ENCODE peak calls at places on chromosomes 12 and 14, in four cellular contexts. One of them, this sample, is unnamed.
A peak's percentile ranks its signal among the peaks of the same experiment; 100 is the strongest.

GRCh38 chr14:99393059-99393655 is 87.5 kb downstream of the SETD3 start:
- DNase-seq in HepG2: peak; percentile 23
- DNase-seq in K562: peak; percentile 56
- DNase-seq in GM12878: no peak
- DNase-seq in this sample: peak; percentile 68

GRCh38 chr12:113048716-113049127 is 7.8 kb upstream of the DTX1 start:
- DNase-seq in HepG2: peak; percentile 40
- DNase-seq in K562: peak; percentile 74
- DNase-seq in GM12878: no peak
- DNase-seq in this sample: peak; percentile 78

GRCh38 chr14:35121026-35121886 is 534 bp downstream of the PPP2R3C start:
- DNase-seq in HepG2: no peak
- DNase-seq in K562: peak; percentile 45
- DNase-seq in GM12878: no peak
- DNase-seq in this sample: no peak

GRCh38 chr14:80784824-80785223 is 156.7 kb downstream of the CEP128 start:
- DNase-seq in HepG2: no peak
- DNase-seq in K562: no peak
- DNase-seq in GM12878: no peak
- DNase-seq in this sample: no peak

GRCh38 chr14:72463291-72463866 is 430.5 kb downstream of the DPF3 start:
- DNase-seq in HepG2: no peak
- DNase-seq in K562: no peak
- DNase-seq in GM12878: no peak
- DNase-seq in this sample: no peak

GRCh38 chr14:102015045-102015685 is 50.8 kb downstream of the DYNC1H1 start:
- DNase-seq in HepG2: no peak
- DNase-seq in K562: no peak
- DNase-seq in GM12878: no peak
- DNase-seq in this sample: no peak

GRCh38 chr14:50619569-50620141 is 48.5 kb downstream of the SAV1 start:
- DNase-seq in HepG2: peak; percentile 38
- DNase-seq in K562: peak; percentile 31
- DNase-seq in GM12878: peak; percentile 21
- DNase-seq in this sample: peak; percentile 44

GRCh38 chr14:82385043-82385442 is 851.4 kb upstream of the SEL1L start:
- DNase-seq in HepG2: no peak
- DNase-seq in K562: no peak
- DNase-seq in GM12878: no peak
- DNase-seq in this sample: no peak

GRCh38 chr12:93689076-93689834 is 12.1 kb downstream of the CRADD start:
- DNase-seq in HepG2: no peak
- DNase-seq in K562: peak; percentile 49
- DNase-seq in GM12878: no peak
- DNase-seq in this sample: no peak

GRCh38 chr14:71948101-71948500 is 15.9 kb downstream of the RGS6 start:
- DNase-seq in HepG2: no peak
- DNase-seq in K562: no peak
- DNase-seq in GM12878: no peak
- DNase-seq in this sample: no peak

GRCh38 chr14:21686468-21686867 is 12.8 kb upstream of the OR4E1 start:
- DNase-seq in HepG2: no peak
- DNase-seq in K562: no peak
- DNase-seq in GM12878: no peak
- DNase-seq in this sample: no peak

GRCh38 chr12:102567031-102567985 is 86.9 kb upstream of the IGF1 start:
- DNase-seq in HepG2: no peak
- DNase-seq in K562: no peak
- DNase-seq in GM12878: no peak
- DNase-seq in this sample: no peak

GRCh38 chr12:15550778-15551177 is 228.5 kb downstream of the PTPRO start:
- DNase-seq in HepG2: no peak
- DNase-seq in K562: no peak
- DNase-seq in GM12878: no peak
- DNase-seq in this sample: no peak

GRCh38 chr12:49762468-49762847 is 21.1 kb downstream of the TMBIM6 start:
- DNase-seq in HepG2: no peak
- DNase-seq in K562: no peak
- DNase-seq in GM12878: no peak
- DNase-seq in this sample: no peak

GRCh38 chr12:105083551-105084105 is 630 bp downstream of the ALDH1L2 start:
- DNase-seq in HepG2: no peak
- DNase-seq in K562: peak; percentile 63
- DNase-seq in GM12878: no peak
- DNase-seq in this sample: peak; percentile 34

GRCh38 chr12:64825143-64826011 is 930 bp downstream of the TBC1D30 start:
- DNase-seq in HepG2: no peak
- DNase-seq in K562: no peak
- DNase-seq in GM12878: no peak
- DNase-seq in this sample: no peak

GRCh38 chr12:69987453-69988102 is 162.6 kb downstream of the MYRFL start:
- DNase-seq in HepG2: peak; percentile 24
- DNase-seq in K562: no peak
- DNase-seq in GM12878: no peak
- DNase-seq in this sample: no peak

GRCh38 chr12:132517740-132518100 is 27.8 kb downstream of the FBRSL1 start:
- DNase-seq in HepG2: no peak
- DNase-seq in K562: no peak
- DNase-seq in GM12878: no peak
- DNase-seq in this sample: no peak

GRCh38 chr14:100042328-100042727 is 22.9 kb upstream of the EVL start:
- DNase-seq in HepG2: no peak
- DNase-seq in K562: no peak
- DNase-seq in GM12878: no peak
- DNase-seq in this sample: no peak

GRCh38 chr12:70660620-70661219 is 23.5 kb upstream of the PTPRB start:
- DNase-seq in HepG2: no peak
- DNase-seq in K562: peak; percentile 95
- DNase-seq in GM12878: no peak
- DNase-seq in this sample: no peak

GRCh38 chr12:15664491-15664890 is 124.7 kb downstream of the EPS8 start:
- DNase-seq in HepG2: no peak
- DNase-seq in K562: no peak
- DNase-seq in GM12878: no peak
- DNase-seq in this sample: no peak

GRCh38 chr12:6277982-6278438 is 32.5 kb upstream of the PLEKHG6 start:
- DNase-seq in HepG2: no peak
- DNase-seq in K562: no peak
- DNase-seq in GM12878: no peak
- DNase-seq in this sample: no peak

GRCh38 chr12:104591272-104591940 is 134.7 kb downstream of the CHST11 start:
- DNase-seq in HepG2: no peak
- DNase-seq in K562: no peak
- DNase-seq in GM12878: no peak
- DNase-seq in this sample: no peak

GRCh38 chr14:69042309-69043006 is 63.4 kb upstream of the ACTN1 start:
- DNase-seq in HepG2: no peak
- DNase-seq in K562: no peak
- DNase-seq in GM12878: no peak
- DNase-seq in this sample: no peak

GRCh38 chr14:69043598-69044267 is 64.6 kb upstream of the ACTN1 start:
- DNase-seq in HepG2: no peak
- DNase-seq in K562: no peak
- DNase-seq in GM12878: no peak
- DNase-seq in this sample: no peak

GRCh38 chr14:69044296-69044695 is 65.2 kb upstream of the ACTN1 start:
- DNase-seq in HepG2: no peak
- DNase-seq in K562: no peak
- DNase-seq in GM12878: no peak
- DNase-seq in this sample: no peak

GRCh38 chr14:69041783-69042182 is 62.7 kb upstream of the ACTN1 start:
- DNase-seq in HepG2: no peak
- DNase-seq in K562: no peak
- DNase-seq in GM12878: no peak
- DNase-seq in this sample: no peak

DNA sequence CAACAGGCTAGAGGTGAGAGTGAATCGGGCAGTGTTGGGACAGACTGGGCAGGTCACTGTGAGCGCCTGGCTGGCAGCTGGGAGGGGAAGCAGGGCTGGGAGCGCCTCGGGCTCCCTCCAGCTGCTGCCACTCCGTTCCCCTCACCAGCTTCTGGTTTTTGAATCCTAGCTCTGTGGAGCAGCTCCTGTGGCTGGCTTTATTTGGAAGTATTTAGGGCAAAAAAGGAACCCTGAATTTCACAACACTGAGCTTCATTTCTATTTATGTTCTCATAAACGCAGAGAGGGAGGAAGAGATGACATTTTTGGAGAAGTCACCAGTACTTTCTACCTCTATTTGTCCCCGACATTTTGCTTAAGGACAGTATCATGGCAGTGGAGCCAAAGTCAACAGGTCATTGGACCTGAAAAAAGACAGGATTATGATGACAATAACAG is 63.9 kb upstream of the ACTN1 start:
- DNase-seq in HepG2: no peak
- DNase-seq in K562: no peak
- DNase-seq in GM12878: no peak
- DNase-seq in this sample: no peak
- TF ChIP-seq TARDBP in HepG2: no peak
- TF ChIP-seq TARDBP in K562: no peak
- TF ChIP-seq TARDBP in GM12878: no peak
- TF ChIP-seq TARDBP in this sample: no peak

GRCh38 chr14:76113691-76114090 is 38.0 kb upstream of the GPATCH2L start:
- DNase-seq in HepG2: no peak
- DNase-seq in K562: no peak
- DNase-seq in GM12878: no peak
- DNase-seq in this sample: no peak

GRCh38 chr14:76115010-76115422 is 36.7 kb upstream of the GPATCH2L start:
- DNase-seq in HepG2: no peak
- DNase-seq in K562: no peak
- DNase-seq in GM12878: no peak
- DNase-seq in this sample: no peak

GRCh38 chr14:76109087-76109880 is 42.4 kb upstream of the GPATCH2L start:
- DNase-seq in HepG2: no peak
- DNase-seq in K562: no peak
- DNase-seq in GM12878: no peak
- DNase-seq in this sample: no peak

GRCh38 chr14:76117789-76118188 is 33.9 kb upstream of the GPATCH2L start:
- DNase-seq in HepG2: no peak
- DNase-seq in K562: no peak
- DNase-seq in GM12878: no peak
- DNase-seq in this sample: no peak

DNA sequence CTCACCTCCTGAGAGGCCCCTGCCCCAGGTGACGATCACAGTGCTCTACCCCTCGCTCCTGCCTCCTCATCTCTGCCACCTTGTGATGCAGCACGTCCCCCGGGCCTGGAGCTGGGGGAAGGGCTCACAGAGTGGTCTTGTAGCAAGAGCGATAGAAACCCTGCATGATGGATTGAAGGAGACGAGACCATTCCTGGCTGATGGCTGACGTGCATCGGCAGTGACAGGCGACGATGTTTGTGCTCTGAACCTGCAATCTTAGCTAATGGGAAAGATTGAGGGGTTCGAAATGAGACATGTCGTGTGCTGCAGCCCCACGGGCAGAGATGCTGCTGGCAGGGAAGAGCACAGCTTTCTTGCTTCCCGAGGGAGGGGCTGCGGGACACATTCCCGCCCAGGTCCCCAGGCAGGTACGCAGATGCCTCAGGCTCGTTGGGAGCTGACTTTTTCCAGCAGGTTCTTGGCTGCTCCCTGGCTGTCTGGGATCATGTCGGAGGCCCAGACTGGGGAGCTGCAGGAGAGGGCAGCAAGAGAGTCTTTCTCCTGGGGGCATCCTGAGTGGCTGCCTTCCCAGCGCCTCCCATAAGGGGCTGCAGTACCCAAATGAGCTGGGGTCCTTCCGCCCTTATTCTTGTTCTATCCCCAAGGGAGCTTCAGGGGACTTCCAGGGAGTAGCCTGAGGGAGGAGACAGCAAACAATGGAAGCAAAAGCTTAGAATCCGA is 38.7 kb upstream of the GPATCH2L start:
- DNase-seq in HepG2: no peak
- DNase-seq in K562: no peak
- DNase-seq in GM12878: no peak
- DNase-seq in this sample: no peak
- TF ChIP-seq TARDBP in HepG2: no peak
- TF ChIP-seq TARDBP in K562: no peak
- TF ChIP-seq TARDBP in GM12878: no peak
- TF ChIP-seq TARDBP in this sample: no peak

GRCh38 chr12:95966287-95966870 is 23.2 kb downstream of the AMDHD1 start:
- DNase-seq in HepG2: peak; percentile 87
- DNase-seq in K562: no peak
- DNase-seq in GM12878: no peak
- DNase-seq in this sample: no peak
- TF ChIP-seq TARDBP in HepG2: no peak
- TF ChIP-seq TARDBP in K562: no peak
- TF ChIP-seq TARDBP in GM12878: no peak
- TF ChIP-seq TARDBP in this sample: no peak

GRCh38 chr12:89895591-89895990 is 187.0 kb upstream of the ATP2B1 start:
- DNase-seq in HepG2: no peak
- DNase-seq in K562: no peak
- DNase-seq in GM12878: no peak
- DNase-seq in this sample: no peak
- TF ChIP-seq TARDBP in HepG2: no peak
- TF ChIP-seq TARDBP in K562: no peak
- TF ChIP-seq TARDBP in GM12878: no peak
- TF ChIP-seq TARDBP in this sample: no peak

DNA sequence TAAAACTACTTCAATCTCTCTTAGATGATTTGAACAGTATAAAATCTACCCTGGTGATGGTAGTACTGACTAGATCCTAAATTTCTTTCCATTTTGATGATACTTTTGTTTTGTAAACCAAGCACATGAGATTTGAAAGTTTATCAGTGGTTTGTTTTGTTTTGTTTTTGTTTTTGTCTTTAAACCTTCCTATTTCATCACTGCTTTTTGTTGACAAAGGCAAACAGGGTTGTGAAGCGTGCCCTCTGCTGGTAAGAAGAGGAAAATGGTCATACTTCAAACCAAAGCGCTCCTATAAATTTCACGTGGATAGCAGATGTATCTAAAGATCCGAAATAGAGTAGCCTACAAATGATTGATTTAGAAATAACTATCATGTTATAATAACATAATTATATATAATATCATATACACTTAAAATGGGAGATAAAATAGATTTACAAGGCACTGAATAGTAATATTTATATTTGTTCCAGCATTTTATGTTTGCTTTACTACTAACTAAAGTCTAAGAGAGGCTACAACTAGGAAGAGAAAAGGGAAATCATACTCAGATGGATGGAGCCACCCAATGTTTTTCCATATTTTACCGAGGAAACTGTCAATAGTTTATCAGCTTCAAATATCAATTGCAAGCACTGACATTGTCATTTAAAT is 254.0 kb upstream of the USP15 start:
- DNase-seq in HepG2: peak; percentile 34
- DNase-seq in K562: peak; percentile 49
- DNase-seq in GM12878: no peak
- DNase-seq in this sample: peak; percentile 32
- TF ChIP-seq TARDBP in HepG2: no peak
- TF ChIP-seq TARDBP in K562: no peak
- TF ChIP-seq TARDBP in GM12878: no peak
- TF ChIP-seq TARDBP in this sample: no peak

This sample was measured in HEK293T.